ENCODE peak calls at places on chromosomes 12 and 14, in five cellular contexts. R is A549, Y is HEK293T, P is IMR-90, C is K562. L is an unnamed sample.

GRCh38 chr14:106556665-106557289 is 1030.4 kb downstream of the TMEM121 start:
- DNase-seq in R (no peak), Y (peak), P (no peak), C (peak), L (peak)

GRCh38 chr12:130873106-130873795 is 1.4 kb downstream of the RAN start:
- DNase-seq in R (no peak), Y (no peak), P (no peak), C (no peak), L (no peak)

GRCh38 chr12:63047146-63047545 is 103.9 kb downstream of the AVPR1A start:
- DNase-seq in R (no peak), Y (no peak), P (no peak), C (no peak), L (no peak)

GRCh38 chr12:6638305-6638704 is 2.5 kb upstream of the LPAR5 start:
- DNase-seq in R (no peak), Y (no peak), P (no peak), C (no peak), L (no peak)

GRCh38 chr12:99253068-99253467 is 394.5 kb upstream of the GARIN6 start:
- DNase-seq in R (peak), Y (peak), P (no peak), C (no peak), L (peak)

GRCh38 chr12:129550353-129550752 is 353.5 kb downstream of the TMEM132D start:
- DNase-seq in R (no peak), Y (no peak), P (no peak), C (no peak), L (no peak)

GRCh38 chr12:25529738-25530137 is 23.3 kb downstream of the LMNTD1 start:
- DNase-seq in R (no peak), Y (no peak), P (peak), C (no peak), L (no peak)

GRCh38 chr14:22268875-22269274 is 320.1 kb downstream of the DAD1 start:
- DNase-seq in R (no peak), Y (no peak), P (peak), C (no peak), L (no peak)

GRCh38 chr14:96851694-96852381 is 54.7 kb downstream of the VRK1 start:
- DNase-seq in R (no peak), Y (no peak), P (no peak), C (no peak), L (no peak)
- TF ChIP-seq BHLHE40 in R (no peak), Y (no peak), P (no peak), C (no peak), L (no peak)

DNA sequence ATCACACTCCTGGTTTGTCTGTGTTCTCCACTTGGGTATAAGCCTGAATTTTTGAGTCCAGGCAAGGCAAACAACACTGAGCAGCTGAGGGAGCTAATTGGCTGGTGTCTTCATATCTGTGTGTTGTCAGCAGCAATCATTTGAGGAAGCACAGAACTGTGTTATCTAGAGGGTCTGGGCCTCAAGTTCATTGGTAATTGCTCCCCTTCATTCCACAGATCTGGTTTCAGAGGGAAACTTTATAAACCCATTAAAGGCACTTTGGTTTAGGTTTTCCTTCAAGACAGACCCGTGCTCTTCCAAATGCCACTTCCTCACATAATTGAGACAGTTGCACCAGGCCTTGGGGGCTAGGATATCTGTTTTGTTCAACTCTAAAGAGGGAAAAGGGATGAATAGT is 5.6 kb downstream of the DACT1 start:
- DNase-seq in R (no peak), Y (no peak), P (no peak), C (no peak), L (no peak)
- TF ChIP-seq BHLHE40 in R (no peak), Y (no peak), P (no peak), C (no peak), L (no peak)

DNA sequence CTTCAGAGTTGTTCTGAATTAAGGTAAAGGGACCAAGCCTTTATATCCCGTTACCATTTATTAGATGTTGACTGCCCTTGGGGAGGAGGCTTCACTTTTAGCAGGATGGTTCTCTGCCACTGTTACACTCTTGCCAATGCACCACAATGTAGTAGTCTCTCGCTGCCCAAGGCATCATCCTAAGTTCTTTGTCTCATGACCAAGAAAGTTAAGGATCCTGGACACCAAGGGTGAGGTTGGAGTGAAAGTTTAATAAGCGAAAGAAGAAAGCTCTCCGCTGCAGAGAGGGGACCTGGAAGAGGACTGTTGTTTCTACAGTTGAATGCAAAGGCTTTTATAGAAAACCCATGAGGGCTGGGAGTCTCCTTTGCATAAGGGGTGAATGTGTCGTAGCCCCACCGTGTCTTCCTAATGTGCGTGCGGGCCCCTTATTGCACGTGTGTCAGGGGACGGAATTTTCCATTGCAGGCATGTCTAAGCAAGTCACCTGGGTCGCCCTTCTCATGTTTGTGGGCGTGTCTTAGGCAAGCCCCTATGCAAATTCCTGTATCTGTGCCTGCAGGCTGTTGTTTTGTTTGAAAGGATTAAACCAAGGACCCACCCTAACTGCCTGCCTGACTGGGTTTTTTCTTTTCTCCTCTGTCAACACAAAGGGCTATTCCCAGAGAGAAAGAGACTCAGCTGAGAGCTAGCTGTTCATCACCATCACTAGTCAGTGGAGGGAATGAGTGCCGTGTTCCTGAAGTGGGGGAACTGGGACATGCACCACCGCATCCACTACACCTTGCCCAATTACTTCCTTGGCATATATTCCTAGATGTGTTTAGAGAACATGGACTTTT is 17.6 kb upstream of the RNASE1 start:
- DNase-seq in R (no peak), Y (no peak), P (no peak), C (peak), L (no peak)
- TF ChIP-seq BHLHE40 in R (no peak), Y (no peak), P (no peak), C (peak), L (no peak)

GRCh38 chr12:80116735-80117134 is 17.4 kb downstream of the OTOGL start:
- DNase-seq in R (no peak), Y (no peak), P (no peak), C (no peak), L (no peak)

GRCh38 chr12:80118565-80119337 is 19.4 kb downstream of the OTOGL start:
- DNase-seq in R (no peak), Y (no peak), P (no peak), C (no peak), L (no peak)

GRCh38 chr12:80120994-80121393 is 21.7 kb downstream of the OTOGL start:
- DNase-seq in R (no peak), Y (no peak), P (no peak), C (no peak), L (no peak)

GRCh38 chr12:80121661-80122060 is 22.3 kb downstream of the OTOGL start:
- DNase-seq in R (no peak), Y (no peak), P (peak), C (no peak), L (no peak)
- TF ChIP-seq BHLHE40 in R (no peak), Y (no peak), P (no peak), C (no peak), L (no peak)

L was measured in HepG2.